ENCODE peak calls at places on chromosomes 16 and 17, in seven cellular contexts. G is GM12878, P is astrocyte of the spinal cord, O is brain microvascular endothelial cell, E is MM.1S, Q is AG10803, X is BJ. V is an unnamed sample.

GRCh38 chr16:11255737-11256656 is at the start of gene SOCS1:
- DNase-seq in G (no peak), P (peak), O (peak), E (peak), Q (peak), X (no peak), V (peak)

GRCh38 chr17:83030432-83030831 is 49.0 kb upstream of the METRNL start:
- DNase-seq in G (no peak), P (no peak), O (no peak), E (no peak), Q (no peak), X (no peak), V (no peak)

GRCh38 chr16:26742040-26742439 is 324.7 kb upstream of the C16orf82 start:
- DNase-seq in G (no peak), P (no peak), O (no peak), E (no peak), Q (no peak), X (no peak), V (no peak)

GRCh38 chr17:42199411-42200011 is 5.2 kb upstream of the GHDC start:
- DNase-seq in G (no peak), P (no peak), O (no peak), E (no peak), Q (no peak), X (no peak), V (no peak)

GRCh38 chr17:27569884-27570577 is 61.0 kb upstream of the LGALS9 start:
- DNase-seq in G (no peak), P (no peak), O (no peak), E (no peak), Q (no peak), X (no peak), V (no peak)

GRCh38 chr16:50916040-50916439 is 174.2 kb downstream of the CYLD start:
- DNase-seq in G (no peak), P (no peak), O (no peak), E (no peak), Q (no peak), X (no peak), V (no peak)

GRCh38 chr17:50533720-50534148 is 1.2 kb downstream of the EPN3 start:
- DNase-seq in G (no peak), P (no peak), O (peak), E (no peak), Q (peak), X (no peak), V (no peak)

GRCh38 chr17:65108152-65108551 is 29.0 kb upstream of the RGS9 start:
- DNase-seq in G (no peak), P (no peak), O (no peak), E (no peak), Q (no peak), X (no peak), V (no peak)

GRCh38 chr16:4936181-4936990 is 562 bp downstream of the PPL start:
- DNase-seq in G (no peak), P (no peak), O (no peak), E (no peak), Q (no peak), X (no peak), V (no peak)

GRCh38 chr16:10210979-10211378 is 28.8 kb upstream of the GRIN2A start:
- DNase-seq in G (no peak), P (no peak), O (no peak), E (no peak), Q (no peak), X (no peak), V (no peak)

GRCh38 chr16:61007694-61008093 is 1028.5 kb downstream of the CDH8 start:
- DNase-seq in G (no peak), P (no peak), O (no peak), E (no peak), Q (no peak), X (no peak), V (peak)

GRCh38 chr17:54944796-54945195 is 23.7 kb downstream of the COX11 start:
- DNase-seq in G (no peak), P (peak), O (peak), E (no peak), Q (peak), X (no peak), V (no peak)

GRCh38 chr17:27564463-27564862 is 66.5 kb upstream of the LGALS9 start:
- DNase-seq in G (no peak), P (no peak), O (no peak), E (no peak), Q (no peak), X (no peak), V (no peak)

GRCh38 chr16:71474864-71475263 is 12.8 kb upstream of the ZNF23 start:
- DNase-seq in G (no peak), P (peak), O (peak), E (no peak), Q (peak), X (peak), V (no peak)

GRCh38 chr16:58451945-58452401 is 48.0 kb upstream of the NDRG4 start:
- DNase-seq in G (no peak), P (no peak), O (peak), E (no peak), Q (peak), X (no peak), V (no peak)

GRCh38 chr17:8896087-8896486 is 28.6 kb upstream of the PIK3R6 start:
- DNase-seq in G (no peak), P (no peak), O (no peak), E (no peak), Q (no peak), X (no peak), V (no peak)

GRCh38 chr17:10205549-10206185 is 7.3 kb upstream of the GAS7 start:
- DNase-seq in G (peak), P (no peak), O (no peak), E (no peak), Q (no peak), X (no peak), V (no peak)

GRCh38 chr16:86343111-86343642 is 167.2 kb upstream of the FOXF1 start:
- DNase-seq in G (no peak), P (peak), O (peak), E (no peak), Q (peak), X (no peak), V (no peak)

GRCh38 chr16:57536306-57537193 is at the start of gene CCDC102A:
- DNase-seq in G (no peak), P (peak), O (no peak), E (peak), Q (peak), X (no peak), V (no peak)

GRCh38 chr16:67922740-67923139 is 8.9 kb downstream of the CTRL start:
- DNase-seq in G (no peak), P (no peak), O (no peak), E (no peak), Q (no peak), X (no peak), V (peak)

GRCh38 chr16:73196670-73197069 is 148.7 kb upstream of the ZFHX3 start:
- DNase-seq in G (peak), P (peak), O (peak), E (peak), Q (peak), X (no peak), V (peak)

GRCh38 chr17:47987240-47987835 is 16.4 kb downstream of the CDK5RAP3 start:
- DNase-seq in G (no peak), P (no peak), O (no peak), E (no peak), Q (peak), X (no peak), V (peak)

GRCh38 chr17:32523017-32523680 is 36.4 kb downstream of the CDK5R1 start:
- DNase-seq in G (peak), P (no peak), O (no peak), E (peak), Q (no peak), X (no peak), V (no peak)

GRCh38 chr16:273547-274421 is 2.0 kb downstream of the RGS11 start:
- DNase-seq in G (no peak), P (no peak), O (no peak), E (peak), Q (no peak), X (no peak), V (no peak)

GRCh38 chr16:82043680-82044584 is 8.9 kb downstream of the HSD17B2 start:
- DNase-seq in G (no peak), P (peak), O (peak), E (no peak), Q (peak), X (peak), V (no peak)

GRCh38 chr16:15716694-15717447 is 66.8 kb downstream of the NDE1 start:
- DNase-seq in G (no peak), P (no peak), O (no peak), E (no peak), Q (no peak), X (no peak), V (no peak)

GRCh38 chr17:14318109-14318905 is 17.4 kb downstream of the HS3ST3B1 start:
- DNase-seq in G (no peak), P (no peak), O (no peak), E (no peak), Q (no peak), X (no peak), V (no peak)

GRCh38 chr17:77375108-77375507 is 234.3 kb downstream of the SEC14L1 start:
- DNase-seq in G (no peak), P (no peak), O (no peak), E (no peak), Q (no peak), X (no peak), V (no peak)

GRCh38 chr17:12637015-12637414 is 28.7 kb upstream of the MYOCD start:
- DNase-seq in G (no peak), P (peak), O (peak), E (no peak), Q (peak), X (peak), V (no peak)

GRCh38 chr16:84177740-84178070 is 9.2 kb downstream of the TAF1C start:
- DNase-seq in G (no peak), P (peak), O (peak), E (no peak), Q (peak), X (no peak), V (no peak)

DNA sequence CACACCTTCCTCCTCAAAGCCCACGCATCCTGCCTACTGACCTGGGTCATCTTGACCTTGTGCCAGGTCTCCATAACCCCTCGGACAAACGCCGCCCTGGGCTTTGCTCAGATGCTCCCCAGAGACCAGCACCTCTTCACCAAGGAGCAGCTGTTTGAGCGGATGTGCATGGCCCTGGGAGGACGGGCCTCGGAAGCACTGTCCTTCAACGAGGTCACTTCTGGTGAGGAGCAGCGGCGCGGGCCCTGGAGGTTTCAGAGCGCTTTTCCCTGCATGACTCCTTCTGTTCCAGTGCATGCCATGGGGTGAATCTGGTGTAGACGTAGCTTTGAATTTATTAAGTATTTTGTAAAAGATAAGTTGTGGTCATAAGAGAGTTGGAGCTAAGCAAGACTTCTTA is 7.6 kb upstream of the RPL13 start:
- DNase-seq in G (no peak), P (no peak), O (no peak), E (no peak), Q (no peak), X (no peak), V (no peak)
- H3K4me3 ChIP-seq in G (no peak), P (no peak), O (no peak), E (no peak), Q (no peak), X (no peak), V (no peak)

GRCh38 chr17:58822148-58823050 is 66.7 kb downstream of the PPM1E start:
- DNase-seq in G (no peak), P (no peak), O (no peak), E (no peak), Q (no peak), X (no peak), V (no peak)

GRCh38 chr17:58818654-58819053 is 63.0 kb downstream of the PPM1E start:
- DNase-seq in G (no peak), P (no peak), O (no peak), E (no peak), Q (no peak), X (no peak), V (no peak)

GRCh38 chr17:58823051-58823525 is 67.4 kb downstream of the PPM1E start:
- DNase-seq in G (no peak), P (no peak), O (no peak), E (no peak), Q (no peak), X (no peak), V (no peak)
- TF ChIP-seq CTCF in G (no peak), P (no peak), O (no peak), E (no peak), Q (no peak), X (no peak), V (no peak)

GRCh38 chr17:81959362-81960129 is 1.4 kb downstream of the NOTUM start:
- DNase-seq in G (no peak), P (no peak), O (no peak), E (peak), Q (peak), X (no peak), V (no peak)
- H3K4me3 ChIP-seq in G (no peak), P (no peak), O (no peak), E (no peak), Q (no peak), X (peak), V (peak)

DNA sequence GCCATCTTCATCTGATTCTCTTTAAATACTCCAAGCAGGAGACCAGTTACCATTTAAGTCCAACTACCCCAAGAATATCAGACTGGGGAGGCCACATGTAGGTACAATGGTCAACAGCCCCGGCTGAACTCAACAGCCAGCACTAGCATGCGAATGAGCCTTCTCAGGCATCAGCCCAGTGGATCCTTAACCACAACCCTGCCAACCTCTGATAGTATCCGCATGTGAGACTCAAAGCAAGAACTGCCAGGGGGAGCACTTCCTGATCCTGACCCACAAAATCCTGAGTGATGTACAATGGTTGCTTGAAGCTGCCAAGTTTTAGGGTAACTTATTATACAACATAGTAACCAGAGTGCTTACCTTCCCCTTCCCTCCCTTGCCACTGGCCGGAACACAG is 4.0 kb downstream of the PYY start:
- DNase-seq in G (no peak), P (no peak), O (no peak), E (no peak), Q (peak), X (no peak), V (no peak)
- TF ChIP-seq CTCF in G (no peak), P (peak), O (peak), E (no peak), Q (peak), X (no peak), V (no peak)

GRCh38 chr17:56678249-56679144 is 85.0 kb downstream of the NOG start:
- DNase-seq in G (no peak), P (no peak), O (no peak), E (no peak), Q (no peak), X (no peak), V (no peak)
- H3K4me3 ChIP-seq in G (no peak), P (peak), O (peak), E (no peak), Q (peak), X (no peak), V (no peak)

DNA sequence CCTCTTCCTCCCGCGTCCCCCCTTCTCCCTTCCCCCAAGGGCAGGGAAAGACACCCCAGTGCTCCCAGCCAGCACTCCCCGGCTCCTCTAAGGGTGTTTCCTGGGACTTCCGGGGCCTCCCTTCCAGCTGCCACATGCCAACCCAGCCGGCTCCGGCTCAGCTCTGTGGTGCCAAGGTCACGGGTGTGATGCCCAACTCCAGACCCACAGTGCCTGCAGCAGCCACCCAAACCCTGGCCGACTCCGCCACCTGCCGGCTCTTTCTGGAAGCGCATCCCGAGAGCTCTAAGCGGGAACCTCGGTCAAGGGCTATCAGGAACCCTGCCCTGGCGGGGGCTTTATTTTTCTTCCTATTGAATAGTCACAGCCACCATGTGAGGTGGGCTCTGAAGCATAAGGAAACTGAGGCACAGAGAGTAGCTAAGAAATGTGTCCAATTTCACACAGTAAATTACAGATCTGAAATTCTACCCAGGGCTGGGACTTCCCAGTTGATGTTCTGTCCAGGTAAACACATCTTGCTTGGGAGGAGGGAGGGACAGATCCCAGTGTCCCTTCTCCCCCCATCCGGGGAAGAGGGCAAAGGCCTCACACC is 3.3 kb upstream of the PPP1R1B start:
- DNase-seq in G (no peak), P (peak), O (peak), E (peak), Q (peak), X (no peak), V (peak)
- TF ChIP-seq CTCF in G (peak), P (peak), O (peak), E (peak), Q (peak), X (peak), V (peak)

DNA sequence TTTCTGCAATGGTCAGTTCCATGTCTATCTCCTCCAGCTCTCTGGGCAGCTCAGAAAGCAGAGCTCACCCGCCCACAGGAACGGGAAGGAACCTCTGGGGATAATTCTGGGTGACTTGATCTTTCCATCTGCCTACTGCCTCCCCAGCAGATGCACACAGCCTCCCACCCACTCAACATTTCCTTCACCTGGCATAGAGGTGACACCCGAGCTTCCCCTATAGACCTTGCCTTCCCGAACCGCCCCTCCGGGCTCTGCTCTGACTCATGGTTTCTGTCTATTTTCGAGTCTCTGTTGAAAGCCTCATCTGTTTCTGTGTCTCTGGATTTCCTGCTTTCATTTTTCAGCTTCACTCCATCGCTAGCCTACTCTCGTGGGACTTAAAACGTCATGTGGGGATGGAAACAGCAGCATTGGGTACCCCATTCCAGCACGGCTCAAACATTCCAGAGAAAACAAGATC is 11.4 kb downstream of the GGA3 start:
- DNase-seq in G (peak), P (peak), O (peak), E (peak), Q (peak), X (no peak), V (no peak)
- H3K4me3 ChIP-seq in G (peak), P (no peak), O (peak), E (peak), Q (peak), X (no peak), V (no peak)

V was measured in LNCaP clone FGC.